ENCODE peak calls at places on chromosomes 7 and 10, in four cellular contexts. One of them, this sample, is unnamed.

GRCh38 chr7:23944131-23944530 is 234.1 kb downstream of the STK31 start:
- DNase-seq in GM13976: no peak
- DNase-seq in mammary epithelial cell: no peak
- DNase-seq in Calu3: no peak
- DNase-seq in this sample: no peak

GRCh38 chr10:89869180-89869579 is 167.8 kb downstream of the KIF20B start:
- DNase-seq in GM13976: no peak
- DNase-seq in mammary epithelial cell: no peak
- DNase-seq in Calu3: no peak
- DNase-seq in this sample: no peak

GRCh38 chr10:122422266-122422980 is 32.0 kb upstream of the ARMS2 start:
- DNase-seq in GM13976: no peak
- DNase-seq in mammary epithelial cell: no peak
- DNase-seq in Calu3: no peak
- DNase-seq in this sample: no peak

GRCh38 chr10:44125879-44126675 is 258.8 kb downstream of the CXCL12 start:
- DNase-seq in GM13976: no peak
- DNase-seq in mammary epithelial cell: no peak
- DNase-seq in Calu3: no peak
- DNase-seq in this sample: no peak

GRCh38 chr10:50362547-50363125 is 111.3 kb upstream of the ASAH2 start:
- DNase-seq in GM13976: peak
- DNase-seq in mammary epithelial cell: peak
- DNase-seq in Calu3: no peak
- DNase-seq in this sample: no peak

GRCh38 chr7:134799387-134799786 is 20.0 kb downstream of the CALD1 start:
- DNase-seq in GM13976: no peak
- DNase-seq in mammary epithelial cell: no peak
- DNase-seq in Calu3: no peak
- DNase-seq in this sample: no peak

GRCh38 chr10:132848306-132848705 is 62.4 kb upstream of the NKX6-2 start:
- DNase-seq in GM13976: no peak
- DNase-seq in mammary epithelial cell: no peak
- DNase-seq in Calu3: no peak
- DNase-seq in this sample: no peak

GRCh38 chr7:117871778-117872538 is 1.3 kb downstream of the CTTNBP2 start:
- DNase-seq in GM13976: peak
- DNase-seq in mammary epithelial cell: no peak
- DNase-seq in Calu3: peak
- DNase-seq in this sample: peak

GRCh38 chr10:122521011-122521410 is 39.5 kb upstream of the DMBT1 start:
- DNase-seq in GM13976: no peak
- DNase-seq in mammary epithelial cell: no peak
- DNase-seq in Calu3: no peak
- DNase-seq in this sample: no peak

GRCh38 chr7:131197920-131198610 is 129.6 kb upstream of the MKLN1 start:
- DNase-seq in GM13976: no peak
- DNase-seq in mammary epithelial cell: peak
- DNase-seq in Calu3: no peak
- DNase-seq in this sample: no peak

GRCh38 chr7:137669706-137670105 is 177.1 kb downstream of the DGKI start:
- DNase-seq in GM13976: no peak
- DNase-seq in mammary epithelial cell: peak
- DNase-seq in Calu3: no peak
- DNase-seq in this sample: no peak

GRCh38 chr10:112919721-112920120 is 30.3 kb upstream of the TCF7L2 start:
- DNase-seq in GM13976: no peak
- DNase-seq in mammary epithelial cell: peak
- DNase-seq in Calu3: no peak
- DNase-seq in this sample: no peak

GRCh38 chr7:20798694-20799121 is 12.0 kb upstream of the SP8 start:
- DNase-seq in GM13976: no peak
- DNase-seq in mammary epithelial cell: no peak
- DNase-seq in Calu3: no peak
- DNase-seq in this sample: no peak

GRCh38 chr10:118924493-118924892 is 105.0 kb upstream of the NANOS1 start:
- DNase-seq in GM13976: no peak
- DNase-seq in mammary epithelial cell: no peak
- DNase-seq in Calu3: no peak
- DNase-seq in this sample: no peak

GRCh38 chr10:118920206-118920605 is 109.3 kb upstream of the NANOS1 start:
- DNase-seq in GM13976: no peak
- DNase-seq in mammary epithelial cell: no peak
- DNase-seq in Calu3: no peak
- DNase-seq in this sample: no peak

GRCh38 chr10:118925404-118925803 is 104.1 kb upstream of the NANOS1 start:
- DNase-seq in GM13976: no peak
- DNase-seq in mammary epithelial cell: no peak
- DNase-seq in Calu3: no peak
- DNase-seq in this sample: no peak

GRCh38 chr10:118922226-118922625 is 107.3 kb upstream of the NANOS1 start:
- DNase-seq in GM13976: no peak
- DNase-seq in mammary epithelial cell: peak
- DNase-seq in Calu3: no peak
- DNase-seq in this sample: no peak

GRCh38 chr10:118922972-118923371 is 106.5 kb upstream of the NANOS1 start:
- DNase-seq in GM13976: no peak
- DNase-seq in mammary epithelial cell: no peak
- DNase-seq in Calu3: no peak
- DNase-seq in this sample: no peak
- TF ChIP-seq CTCF in GM13976: no peak
- TF ChIP-seq CTCF in mammary epithelial cell: no peak
- TF ChIP-seq CTCF in Calu3: no peak
- TF ChIP-seq CTCF in this sample: no peak

GRCh38 chr7:151013728-151014497 is 10.4 kb downstream of the ATG9B start:
- DNase-seq in GM13976: peak
- DNase-seq in mammary epithelial cell: no peak
- DNase-seq in Calu3: no peak
- DNase-seq in this sample: no peak
- TF ChIP-seq CTCF in GM13976: no peak
- TF ChIP-seq CTCF in mammary epithelial cell: no peak
- TF ChIP-seq CTCF in Calu3: no peak
- TF ChIP-seq CTCF in this sample: no peak

GRCh38 chr10:5502903-5503835 is 3.8 kb upstream of the CALML5 start:
- DNase-seq in GM13976: no peak
- DNase-seq in mammary epithelial cell: peak
- DNase-seq in Calu3: peak
- DNase-seq in this sample: no peak

GRCh38 chr10:5506751-5507648 is 7.6 kb upstream of the CALML5 start:
- DNase-seq in GM13976: no peak
- DNase-seq in mammary epithelial cell: no peak
- DNase-seq in Calu3: no peak
- DNase-seq in this sample: no peak

GRCh38 chr10:5501976-5502902 is 2.9 kb upstream of the CALML5 start:
- DNase-seq in GM13976: no peak
- DNase-seq in mammary epithelial cell: no peak
- DNase-seq in Calu3: no peak
- DNase-seq in this sample: no peak

GRCh38 chr10:5506246-5506645 is 6.9 kb upstream of the CALML5 start:
- DNase-seq in GM13976: no peak
- DNase-seq in mammary epithelial cell: no peak
- DNase-seq in Calu3: no peak
- DNase-seq in this sample: no peak

DNA sequence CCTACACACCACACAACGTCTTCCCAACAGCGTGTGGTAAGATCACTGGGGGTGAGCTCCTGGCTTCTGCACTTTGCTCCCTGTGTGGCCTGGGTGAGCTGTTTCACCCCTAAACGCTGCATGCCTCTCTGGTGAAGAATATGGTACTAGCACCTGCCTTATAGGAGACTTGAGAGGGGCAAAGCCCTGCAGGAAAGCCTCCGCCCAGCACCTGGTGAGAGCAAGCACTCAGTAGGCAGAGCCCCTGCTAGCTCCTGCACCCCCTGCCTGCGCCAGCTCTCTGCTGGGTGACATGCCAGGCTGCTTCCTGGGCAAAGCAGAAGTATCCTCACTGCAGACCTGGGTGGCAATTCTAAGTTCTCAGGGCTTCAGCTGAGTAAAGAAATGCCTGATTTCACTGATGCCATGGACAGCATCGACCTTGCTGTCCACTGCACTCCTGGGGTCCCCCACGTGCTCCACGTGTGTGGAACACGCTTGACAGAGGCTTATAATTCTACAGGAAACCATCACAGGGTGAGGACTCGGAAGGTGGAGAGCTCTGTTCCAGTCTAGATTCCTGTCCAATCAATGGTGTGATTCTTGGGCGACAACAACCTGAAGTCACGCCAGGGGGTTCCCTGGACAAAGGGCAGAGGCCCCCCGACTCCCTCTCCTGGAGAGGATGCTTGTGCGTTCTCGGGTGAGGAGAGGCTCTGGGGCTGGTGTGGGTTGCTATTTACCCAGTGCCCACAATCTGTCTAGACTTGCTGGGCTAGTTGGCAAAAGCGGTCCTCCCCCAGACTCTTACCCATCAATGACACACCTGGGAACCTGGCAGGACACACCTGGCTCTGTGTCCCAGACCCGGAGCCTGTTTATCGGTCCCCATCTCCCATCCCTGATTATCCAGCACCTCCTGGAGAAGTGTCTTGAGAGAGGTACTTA is 5.0 kb upstream of the CALML5 start:
- DNase-seq in GM13976: no peak
- DNase-seq in mammary epithelial cell: peak
- DNase-seq in Calu3: no peak
- DNase-seq in this sample: no peak
- TF ChIP-seq CTCF in GM13976: no peak
- TF ChIP-seq CTCF in mammary epithelial cell: no peak
- TF ChIP-seq CTCF in Calu3: no peak
- TF ChIP-seq CTCF in this sample: no peak

DNA sequence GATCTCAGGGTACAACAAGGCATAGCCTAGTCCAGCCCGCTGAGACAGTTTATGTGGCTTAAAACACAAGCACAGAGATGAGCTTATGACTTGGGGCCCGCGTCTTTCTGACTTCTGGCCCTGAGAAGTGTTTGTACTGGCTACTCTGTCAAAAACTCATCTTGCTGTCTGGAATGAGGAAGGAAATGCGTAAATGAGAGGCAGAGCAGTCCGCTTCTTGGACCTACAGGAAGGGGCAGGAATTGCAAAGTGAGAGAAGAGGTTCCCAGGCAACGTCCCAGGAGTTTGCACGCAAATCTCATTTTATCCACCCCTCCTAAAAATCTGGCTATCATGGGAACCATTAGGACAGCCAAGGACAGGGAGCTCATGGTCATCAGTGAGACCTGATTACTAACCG is 5.5 kb downstream of the ANXA11 start:
- DNase-seq in GM13976: no peak
- DNase-seq in mammary epithelial cell: no peak
- DNase-seq in Calu3: peak
- DNase-seq in this sample: no peak
- TF ChIP-seq CTCF in GM13976: no peak
- TF ChIP-seq CTCF in mammary epithelial cell: no peak
- TF ChIP-seq CTCF in Calu3: no peak
- TF ChIP-seq CTCF in this sample: no peak

GRCh38 chr7:75638607-75639070 is 100.1 kb downstream of the HIP1 start:
- DNase-seq in GM13976: peak
- DNase-seq in mammary epithelial cell: peak
- DNase-seq in Calu3: peak
- DNase-seq in this sample: peak
- TF ChIP-seq CTCF in GM13976: no peak
- TF ChIP-seq CTCF in mammary epithelial cell: no peak
- TF ChIP-seq CTCF in Calu3: no peak
- TF ChIP-seq CTCF in this sample: no peak

DNA sequence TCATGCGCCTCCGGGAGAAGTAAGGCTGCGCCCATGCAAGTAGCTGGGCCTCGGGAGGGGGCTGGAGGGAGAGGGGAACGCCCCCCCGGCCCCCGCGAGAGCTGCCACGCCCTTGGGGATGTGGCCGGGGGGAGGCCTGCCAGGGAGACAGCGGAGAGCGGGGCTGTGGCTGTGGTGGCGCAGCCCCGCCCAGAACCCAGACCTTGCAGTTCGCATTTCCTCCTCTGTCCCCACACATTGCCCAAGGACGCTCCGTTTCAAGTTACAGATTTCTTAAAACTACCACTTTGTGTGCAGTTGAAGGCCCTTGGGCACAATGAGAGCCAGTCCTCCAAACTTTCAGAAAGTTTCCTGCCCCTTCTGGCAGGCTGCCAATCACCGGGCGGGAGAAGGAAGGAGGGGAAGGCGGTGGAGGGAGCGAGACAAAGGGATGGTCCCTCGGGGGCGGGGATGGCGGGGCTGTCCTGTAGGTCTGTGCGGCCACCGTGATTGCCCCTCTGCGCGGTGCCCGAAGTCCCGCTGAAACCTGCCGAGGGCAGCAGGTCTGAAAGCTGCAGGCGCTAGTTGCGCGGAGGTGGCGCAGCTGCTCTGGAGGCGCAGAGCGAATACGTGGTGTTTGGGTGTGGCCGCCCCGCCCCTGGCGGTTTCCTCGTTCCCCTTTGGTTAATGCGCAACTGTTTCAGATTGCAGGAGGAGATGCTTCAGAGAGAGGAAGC is 2.1 kb downstream of the VIM start:
- DNase-seq in GM13976: peak
- DNase-seq in mammary epithelial cell: peak
- DNase-seq in Calu3: peak
- DNase-seq in this sample: peak
- TF ChIP-seq CTCF in GM13976: no peak
- TF ChIP-seq CTCF in mammary epithelial cell: no peak
- TF ChIP-seq CTCF in Calu3: no peak
- TF ChIP-seq CTCF in this sample: no peak

This sample was measured in neural crest cell.